ENCODE peak calls at places on chromosome 21, in six cellular contexts. One of them, this sample, is unnamed.

GRCh38 chr21:35559128-35559831 is 501.0 kb downstream of the SETD4 start:
- DNase-seq in HCT116: no peak
- DNase-seq in HepG2: no peak
- DNase-seq in H1: no peak
- DNase-seq in K562: peak
- DNase-seq in WTC11: no peak
- DNase-seq in this sample: no peak

GRCh38 chr21:37849703-37850102 is 66.6 kb downstream of the KCNJ6 start:
- DNase-seq in K562: no peak
- DNase-seq in WTC11: no peak
- DNase-seq in HepG2: no peak
- DNase-seq in H1: no peak
- DNase-seq in HCT116: no peak
- DNase-seq in this sample: no peak

GRCh38 chr21:28089599-28090421 is 902.9 kb downstream of the LTN1 start:
- DNase-seq in HCT116: no peak
- DNase-seq in K562: no peak
- DNase-seq in H1: no peak
- DNase-seq in HepG2: no peak
- DNase-seq in WTC11: no peak
- DNase-seq in this sample: no peak

GRCh38 chr21:29300547-29301138 is 1.9 kb downstream of the BACH1 start:
- DNase-seq in HCT116: no peak
- DNase-seq in H1: no peak
- DNase-seq in HepG2: no peak
- DNase-seq in WTC11: no peak
- DNase-seq in K562: no peak
- DNase-seq in this sample: no peak

GRCh38 chr21:35583566-35584216 is 476.6 kb downstream of the SETD4 start:
- DNase-seq in H1: no peak
- DNase-seq in HCT116: no peak
- DNase-seq in HepG2: no peak
- DNase-seq in K562: no peak
- DNase-seq in WTC11: no peak
- DNase-seq in this sample: no peak

GRCh38 chr21:36696640-36697472 is 2.1 kb upstream of the SIM2 start:
- DNase-seq in WTC11: peak
- DNase-seq in HCT116: no peak
- DNase-seq in HepG2: no peak
- DNase-seq in H1: peak
- DNase-seq in K562: no peak
- DNase-seq in this sample: no peak

GRCh38 chr21:25518491-25518911 is 88.8 kb downstream of the MRPL39 start:
- DNase-seq in K562: no peak
- DNase-seq in WTC11: peak
- DNase-seq in HepG2: no peak
- DNase-seq in HCT116: no peak
- DNase-seq in H1: peak
- DNase-seq in this sample: no peak

GRCh38 chr21:36773111-36773510 is 74.2 kb downstream of the SIM2 start:
- DNase-seq in H1: no peak
- DNase-seq in HepG2: peak
- DNase-seq in WTC11: no peak
- DNase-seq in HCT116: no peak
- DNase-seq in K562: no peak
- DNase-seq in this sample: no peak

GRCh38 chr21:37800122-37800455 is 116.2 kb downstream of the KCNJ6 start:
- DNase-seq in HCT116: no peak
- DNase-seq in HepG2: no peak
- DNase-seq in K562: no peak
- DNase-seq in H1: no peak
- DNase-seq in WTC11: no peak
- DNase-seq in this sample: no peak

GRCh38 chr21:38800924-38801744 is 4.6 kb upstream of the ETS2 start:
- DNase-seq in H1: no peak
- DNase-seq in K562: peak
- DNase-seq in HepG2: no peak
- DNase-seq in HCT116: no peak
- DNase-seq in WTC11: no peak
- DNase-seq in this sample: no peak

GRCh38 chr21:46150491-46151121 is 4.8 kb downstream of the FTCD start:
- DNase-seq in H1: no peak
- DNase-seq in HCT116: no peak
- DNase-seq in K562: no peak
- DNase-seq in HepG2: no peak
- DNase-seq in WTC11: peak
- DNase-seq in this sample: no peak

GRCh38 chr21:21730524-21730923 is 732.3 kb downstream of the NCAM2 start:
- DNase-seq in HepG2: no peak
- DNase-seq in WTC11: no peak
- DNase-seq in HCT116: no peak
- DNase-seq in H1: no peak
- DNase-seq in K562: no peak
- DNase-seq in this sample: no peak

GRCh38 chr21:38913120-38913975 is 107.6 kb downstream of the ETS2 start:
- DNase-seq in WTC11: peak
- DNase-seq in HCT116: peak
- DNase-seq in H1: peak
- DNase-seq in HepG2: no peak
- DNase-seq in K562: peak
- DNase-seq in this sample: peak

GRCh38 chr21:36554411-36555157 is 74.7 kb upstream of the CLDN14 start:
- DNase-seq in HCT116: no peak
- DNase-seq in H1: peak
- DNase-seq in WTC11: no peak
- DNase-seq in K562: no peak
- DNase-seq in HepG2: no peak
- DNase-seq in this sample: no peak

GRCh38 chr21:39094847-39095525 is 88.3 kb downstream of the PSMG1 start:
- DNase-seq in H1: no peak
- DNase-seq in HCT116: no peak
- DNase-seq in HepG2: peak
- DNase-seq in WTC11: no peak
- DNase-seq in K562: peak
- DNase-seq in this sample: no peak

GRCh38 chr21:16073571-16073970 is 343.8 kb downstream of the USP25 start:
- DNase-seq in K562: no peak
- DNase-seq in HCT116: no peak
- DNase-seq in HepG2: no peak
- DNase-seq in H1: no peak
- DNase-seq in WTC11: no peak
- DNase-seq in this sample: no peak

GRCh38 chr21:36847189-36847588 is 119.3 kb downstream of the HLCS start:
- DNase-seq in HepG2: peak
- DNase-seq in WTC11: no peak
- DNase-seq in H1: no peak
- DNase-seq in K562: no peak
- DNase-seq in HCT116: no peak
- DNase-seq in this sample: no peak

DNA sequence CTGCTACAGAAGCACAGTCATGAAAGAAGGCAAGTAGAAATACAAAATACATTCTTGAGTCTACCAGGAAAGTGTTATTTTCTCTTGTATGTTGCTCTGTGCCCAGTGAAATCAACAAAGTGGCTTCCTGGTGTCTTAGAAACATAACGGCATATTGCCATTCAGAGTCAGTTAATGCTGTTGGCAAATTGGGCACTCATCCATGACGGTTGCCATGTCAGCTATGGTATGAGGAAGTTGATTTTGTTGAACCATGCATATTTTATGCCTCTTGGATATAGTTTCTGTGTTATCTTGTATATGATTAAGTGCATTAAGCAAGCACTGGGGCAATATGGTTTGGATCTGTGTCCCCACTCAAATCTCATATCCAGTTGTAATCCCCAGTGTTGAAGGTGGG is 153.1 kb upstream of the CXADR start:
- DNase-seq in HCT116: no peak
- DNase-seq in WTC11: no peak
- DNase-seq in HepG2: no peak
- DNase-seq in K562: no peak
- DNase-seq in H1: no peak
- DNase-seq in this sample: no peak
- TF ChIP-seq SP1 in HCT116: no peak
- TF ChIP-seq SP1 in WTC11: no peak
- TF ChIP-seq SP1 in HepG2: no peak
- TF ChIP-seq SP1 in K562: no peak
- TF ChIP-seq SP1 in H1: no peak
- TF ChIP-seq SP1 in this sample: no peak

DNA sequence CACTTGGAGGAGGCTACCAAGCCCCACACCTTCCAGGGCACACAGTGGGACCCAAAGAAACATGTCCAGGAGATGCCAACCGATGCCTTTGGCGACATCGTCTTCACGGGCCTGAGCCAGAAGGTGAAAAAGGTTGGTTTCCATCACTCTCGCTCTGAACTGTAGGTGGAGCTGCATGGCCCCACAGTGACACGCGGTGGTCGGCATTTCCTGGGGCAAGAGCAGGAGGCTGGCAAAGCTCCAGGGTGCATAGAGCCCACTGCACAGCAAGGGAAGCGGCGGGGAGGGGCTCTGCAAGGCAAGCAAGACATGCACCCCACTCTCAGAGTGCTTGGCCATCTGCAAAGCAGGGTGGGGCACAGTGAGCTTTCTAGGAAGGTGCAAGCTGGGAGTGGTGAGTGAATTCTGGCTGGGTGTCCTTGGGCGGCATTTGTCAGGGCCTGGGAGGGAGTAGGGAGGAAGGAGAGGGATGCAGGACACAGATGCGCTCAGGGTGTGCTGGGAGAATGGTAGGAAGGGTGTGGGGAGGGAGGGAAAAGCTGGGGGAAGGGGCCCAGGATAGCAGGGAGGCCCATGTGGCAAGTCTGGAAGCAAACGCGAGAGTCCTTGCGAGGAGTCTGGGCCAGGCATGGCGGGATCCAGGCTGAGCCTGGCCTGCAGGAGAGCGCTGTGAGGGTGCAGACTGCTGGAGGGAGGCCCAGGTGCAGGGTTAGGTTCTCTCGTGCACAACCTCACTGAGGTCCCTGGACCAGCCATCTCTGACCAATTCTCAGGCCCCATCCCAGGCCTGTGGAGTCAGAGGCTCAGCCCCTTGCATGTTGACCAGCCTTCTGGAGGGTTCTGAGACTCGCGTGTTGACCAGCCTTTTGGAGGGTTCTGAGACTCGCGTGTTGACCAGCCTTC is 11.0 kb downstream of the TRPM2 start:
- DNase-seq in H1: no peak
- DNase-seq in HCT116: no peak
- DNase-seq in K562: no peak
- DNase-seq in WTC11: no peak
- DNase-seq in HepG2: no peak
- DNase-seq in this sample: no peak
- TF ChIP-seq SP1 in H1: no peak
- TF ChIP-seq SP1 in HCT116: no peak
- TF ChIP-seq SP1 in K562: no peak
- TF ChIP-seq SP1 in WTC11: no peak
- TF ChIP-seq SP1 in HepG2: no peak
- TF ChIP-seq SP1 in this sample: no peak

DNA sequence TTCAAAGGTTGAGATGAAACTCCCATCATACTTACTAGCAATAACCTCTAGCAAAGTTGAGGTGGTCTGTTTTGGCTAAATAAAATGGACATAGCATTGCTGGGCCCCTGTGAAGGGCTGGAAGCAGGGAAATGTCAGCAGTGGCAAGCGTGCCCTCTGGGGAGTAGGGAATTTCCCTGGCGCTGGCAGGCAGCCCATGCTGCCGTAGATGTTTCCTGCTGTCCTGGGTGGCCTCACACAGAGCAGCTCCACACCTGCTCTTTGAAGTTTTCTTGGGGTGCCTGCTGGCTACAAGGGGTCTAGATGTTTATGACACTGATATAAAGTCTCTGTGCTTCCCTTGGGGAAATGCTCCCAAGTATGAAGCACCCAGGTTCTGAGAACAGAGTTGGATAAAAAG is 30.2 kb downstream of the ADARB1 start:
- DNase-seq in HepG2: no peak
- DNase-seq in WTC11: no peak
- DNase-seq in H1: no peak
- DNase-seq in HCT116: no peak
- DNase-seq in K562: no peak
- DNase-seq in this sample: no peak
- TF ChIP-seq SP1 in HepG2: no peak
- TF ChIP-seq SP1 in WTC11: no peak
- TF ChIP-seq SP1 in H1: no peak
- TF ChIP-seq SP1 in HCT116: no peak
- TF ChIP-seq SP1 in K562: no peak
- TF ChIP-seq SP1 in this sample: no peak

GRCh38 chr21:42127164-42128125 is 56.3 kb downstream of the UMODL1 start:
- DNase-seq in HepG2: no peak
- DNase-seq in K562: no peak
- DNase-seq in WTC11: no peak
- DNase-seq in H1: no peak
- DNase-seq in HCT116: no peak
- DNase-seq in this sample: no peak
- TF ChIP-seq SP1 in HepG2: no peak
- TF ChIP-seq SP1 in K562: no peak
- TF ChIP-seq SP1 in WTC11: no peak
- TF ChIP-seq SP1 in H1: no peak
- TF ChIP-seq SP1 in HCT116: no peak
- TF ChIP-seq SP1 in this sample: no peak

GRCh38 chr21:34498623-34499022 is 13.4 kb downstream of the KCNE1 start:
- DNase-seq in HepG2: no peak
- DNase-seq in K562: no peak
- DNase-seq in WTC11: no peak
- DNase-seq in H1: no peak
- DNase-seq in HCT116: no peak
- DNase-seq in this sample: no peak
- TF ChIP-seq SP1 in HepG2: no peak
- TF ChIP-seq SP1 in K562: no peak
- TF ChIP-seq SP1 in WTC11: no peak
- TF ChIP-seq SP1 in H1: no peak
- TF ChIP-seq SP1 in HCT116: no peak
- TF ChIP-seq SP1 in this sample: no peak

DNA sequence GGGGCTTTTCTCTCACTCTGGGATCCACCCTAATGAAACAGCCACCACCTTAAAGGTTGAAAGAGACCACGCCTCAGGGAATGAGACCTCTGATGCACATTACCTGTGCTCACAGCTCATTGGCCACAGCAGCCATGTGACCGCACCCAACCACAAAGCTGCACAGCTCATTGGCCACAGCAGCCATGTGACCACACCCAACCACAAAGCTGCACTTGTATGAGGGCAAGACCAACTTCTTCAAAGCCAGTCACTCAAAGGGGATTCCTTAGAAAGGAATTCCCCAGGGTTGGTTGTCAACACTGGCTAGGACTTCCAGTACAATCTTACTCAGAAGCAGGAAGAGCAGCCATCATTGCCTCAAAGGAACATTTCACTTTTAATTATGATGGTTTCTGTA is 43.6 kb upstream of the PDE9A start:
- DNase-seq in HCT116: no peak
- DNase-seq in H1: no peak
- DNase-seq in WTC11: no peak
- DNase-seq in K562: peak
- DNase-seq in HepG2: no peak
- DNase-seq in this sample: no peak
- TF ChIP-seq SP1 in HCT116: no peak
- TF ChIP-seq SP1 in H1: no peak
- TF ChIP-seq SP1 in WTC11: no peak
- TF ChIP-seq SP1 in K562: no peak
- TF ChIP-seq SP1 in HepG2: no peak
- TF ChIP-seq SP1 in this sample: no peak